ENCODE peak calls at places on chromosomes 13 and 19, in nine cellular contexts. G, A, Y, S, F, J, T, Z and H are unnamed samples.

GRCh38 chr13:96089749-96090239 is at the start of gene HS6ST3:
- DNase-seq in G (no peak), A (peak; percentile 73), Y (no peak), S (peak; percentile 7), F (peak; percentile 83), J (peak; percentile 20), T (peak; percentile 18), Z (no peak), H (no peak)

GRCh38 chr19:19399733-19400438 is 5.6 kb upstream of the GATAD2A start:
- DNase-seq in G (no peak), A (no peak), Y (no peak), S (no peak), F (no peak), J (no peak), T (no peak), Z (no peak), H (no peak)

GRCh38 chr19:33316521-33317284 is 14.4 kb upstream of the CEBPA start:
- DNase-seq in G (no peak), A (no peak), Y (no peak), S (no peak), F (no peak), J (no peak), T (no peak), Z (no peak), H (no peak)

GRCh38 chr13:109595466-109595865 is 190.9 kb downstream of the IRS2 start:
- DNase-seq in G (no peak), A (no peak), Y (no peak), S (no peak), F (no peak), J (no peak), T (no peak), Z (no peak), H (no peak)

GRCh38 chr19:48329167-48329891 is 4.0 kb downstream of the EMP3 start:
- DNase-seq in G (peak; percentile 72), A (no peak), Y (no peak), S (no peak), F (peak; percentile 39), J (peak; percentile 60), T (peak; percentile 64), Z (peak; percentile 26), H (peak; percentile 41)

GRCh38 chr13:111339366-111340143 is 19.1 kb downstream of the TEX29 start:
- DNase-seq in G (no peak), A (no peak), Y (no peak), S (no peak), F (no peak), J (no peak), T (no peak), Z (no peak), H (no peak)

GRCh38 chr13:112182831-112183543 is 116.0 kb downstream of the SOX1 start:
- DNase-seq in G (no peak), A (no peak), Y (no peak), S (no peak), F (no peak), J (no peak), T (no peak), Z (no peak), H (no peak)

GRCh38 chr13:75705395-75705794 is 69.3 kb downstream of the LMO7 start:
- DNase-seq in G (no peak), A (no peak), Y (no peak), S (no peak), F (no peak), J (no peak), T (no peak), Z (peak; percentile 77), H (no peak)

GRCh38 chr13:42524487-42525034 is 49.4 kb upstream of the TNFSF11 start:
- DNase-seq in G (no peak), A (no peak), Y (no peak), S (no peak), F (no peak), J (no peak), T (no peak), Z (no peak), H (no peak)

GRCh38 chr19:39307233-39307821 is 11.1 kb downstream of the IFNL1 start:
- DNase-seq in G (no peak), A (peak; percentile 57), Y (no peak), S (no peak), F (peak; percentile 66), J (no peak), T (no peak), Z (no peak), H (no peak)

GRCh38 chr19:788821-789472 is 8.3 kb upstream of the PTBP1 start:
- DNase-seq in G (no peak), A (no peak), Y (no peak), S (no peak), F (no peak), J (no peak), T (no peak), Z (no peak), H (no peak)